ENCODE peak calls at places on chromosomes 6 and 20, in ten cellular contexts. K, X, P, H, Z, U, Q, R, C and O are unnamed samples.

GRCh38 chr20:11375368-11375767 is 542.3 kb upstream of the BTBD3 start:
- DNase-seq in K (peak), X (peak), P (no peak), H (peak), Z (no peak), U (no peak), Q (no peak), R (peak), C (no peak), O (no peak)

GRCh38 chr20:44457016-44457415 is 18.7 kb upstream of the TTPAL start:
- DNase-seq in K (no peak), X (no peak), P (no peak), H (no peak), Z (no peak), U (no peak), Q (no peak), R (no peak), C (peak), O (no peak)

GRCh38 chr6:7617954-7618764 is 28.2 kb downstream of the SNRNP48 start:
- DNase-seq in K (peak), X (peak), P (no peak), H (peak), Z (no peak), U (no peak), Q (peak), R (peak), C (no peak), O (peak)

GRCh38 chr6:119351005-119351394 is 1.4 kb upstream of the MAN1A1 start:
- DNase-seq in K (peak), X (peak), P (no peak), H (peak), Z (no peak), U (peak), Q (no peak), R (peak), C (peak), O (no peak)

GRCh38 chr20:60009826-60010616 is 51.8 kb downstream of the CDH26 start:
- DNase-seq in K (no peak), X (peak), P (peak), H (peak), Z (peak), U (no peak), Q (no peak), R (no peak), C (no peak), O (no peak)

GRCh38 chr6:24936641-24937317 is 1.0 kb upstream of the RIPOR2 start:
- DNase-seq in K (peak), X (no peak), P (no peak), H (peak), Z (no peak), U (no peak), Q (peak), R (peak), C (no peak), O (no peak)

GRCh38 chr6:14917101-14917500 is 328.8 kb upstream of the JARID2 start:
- DNase-seq in K (no peak), X (no peak), P (no peak), H (peak), Z (no peak), U (no peak), Q (no peak), R (peak), C (no peak), O (no peak)

GRCh38 chr6:11613858-11614257 is 76.3 kb downstream of the TMEM170B start:
- DNase-seq in K (peak), X (peak), P (no peak), H (peak), Z (no peak), U (peak), Q (no peak), R (peak), C (no peak), O (peak)

GRCh38 chr6:1972961-1973360 is 272.4 kb downstream of the GMDS start:
- DNase-seq in K (no peak), X (no peak), P (no peak), H (no peak), Z (no peak), U (no peak), Q (no peak), R (no peak), C (no peak), O (no peak)

GRCh38 chr6:157770946-157771345 is 52.1 kb upstream of the SNX9 start:
- DNase-seq in K (peak), X (no peak), P (no peak), H (peak), Z (no peak), U (no peak), Q (no peak), R (peak), C (no peak), O (peak)

GRCh38 chr6:16676978-16677377 is 84.3 kb downstream of the ATXN1 start:
- DNase-seq in K (no peak), X (no peak), P (peak), H (peak), Z (peak), U (peak), Q (no peak), R (peak), C (no peak), O (peak)

GRCh38 chr20:60627751-60628565 is 624.1 kb upstream of the CDH4 start:
- DNase-seq in K (no peak), X (no peak), P (peak), H (peak), Z (peak), U (no peak), Q (no peak), R (no peak), C (no peak), O (no peak)

GRCh38 chr6:33744001-33744848 is 2.5 kb downstream of the IP6K3 start:
- DNase-seq in K (peak), X (peak), P (peak), H (peak), Z (peak), U (peak), Q (no peak), R (peak), C (peak), O (peak)

GRCh38 chr6:132253211-132253610 is 148.1 kb downstream of the MOXD1 start:
- DNase-seq in K (no peak), X (no peak), P (no peak), H (peak), Z (no peak), U (no peak), Q (no peak), R (no peak), C (no peak), O (no peak)

GRCh38 chr6:29524044-29524443 is 35.5 kb downstream of the UBD start:
- DNase-seq in K (no peak), X (no peak), P (no peak), H (no peak), Z (no peak), U (no peak), Q (no peak), R (no peak), C (no peak), O (no peak)

GRCh38 chr20:51542033-51542893 is at the start of gene NFATC2:
- DNase-seq in K (no peak), X (no peak), P (peak), H (no peak), Z (peak), U (no peak), Q (no peak), R (no peak), C (peak), O (no peak)
- TF ChIP-seq EZH2 in K (no peak), X (no peak), P (no peak), H (no peak), Z (peak), U (no peak), Q (no peak), R (no peak), C (no peak), O (no peak)

DNA sequence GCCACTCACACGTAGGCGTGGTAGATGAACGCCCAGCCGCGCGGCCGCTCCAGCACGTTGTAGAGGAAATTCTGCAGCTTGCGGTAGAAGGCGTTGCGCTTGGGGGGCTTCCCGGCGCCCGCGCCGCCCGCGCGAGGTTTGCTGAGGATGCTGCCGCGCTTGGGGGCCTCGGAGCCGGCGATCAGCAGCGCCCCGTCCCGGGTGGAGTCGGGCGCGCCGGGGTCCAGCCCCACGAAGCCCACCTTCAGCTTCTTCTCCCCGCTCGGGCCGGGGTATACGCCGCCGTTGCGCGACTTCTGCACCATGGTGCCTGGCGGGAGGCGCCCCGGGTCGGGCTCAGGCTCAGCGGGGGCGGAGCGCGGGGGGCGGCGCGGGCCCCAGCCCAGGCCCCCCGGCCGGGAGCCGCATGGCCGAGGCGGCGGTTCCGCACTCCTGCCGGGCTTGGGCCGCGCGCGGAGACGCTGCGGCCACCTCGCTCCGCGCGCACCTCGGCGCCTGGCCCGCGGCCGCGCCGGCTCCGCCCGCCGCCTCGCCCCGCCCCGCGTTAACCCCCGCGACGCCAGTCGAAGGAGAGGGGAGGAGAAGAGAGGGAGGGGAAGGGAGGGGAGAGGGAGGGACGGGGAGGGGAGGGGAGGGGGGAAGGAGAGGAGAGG is at the start of gene KCNQ2:
- DNase-seq in K (no peak), X (peak), P (peak), H (no peak), Z (peak), U (peak), Q (no peak), R (no peak), C (no peak), O (no peak)
- TF ChIP-seq EZH2 in K (no peak), X (no peak), P (no peak), H (peak), Z (no peak), U (no peak), Q (no peak), R (peak), C (no peak), O (peak)

DNA sequence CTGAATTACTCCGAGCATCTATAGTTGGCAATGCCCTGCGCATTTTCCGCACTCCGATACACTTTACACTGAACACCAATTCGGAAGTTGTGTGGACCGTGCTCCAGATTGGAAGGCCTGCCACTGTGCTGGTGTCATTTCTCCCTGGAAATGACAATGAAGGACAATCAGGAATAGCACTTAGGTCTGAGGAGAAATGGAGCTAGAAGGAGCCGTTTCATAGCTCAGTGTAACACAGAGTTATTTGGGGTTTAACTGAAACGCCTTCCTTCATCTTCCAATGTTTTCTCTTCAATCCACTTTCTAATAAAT is 501 bp upstream of the PLA2G7 start:
- DNase-seq in K (no peak), X (no peak), P (no peak), H (no peak), Z (no peak), U (no peak), Q (no peak), R (no peak), C (no peak), O (no peak)
- TF ChIP-seq EZH2 in K (no peak), X (peak), P (peak), H (peak), Z (no peak), U (no peak), Q (peak), R (peak), C (no peak), O (no peak)

GRCh38 chr6:142361765-142362540 is 60.1 kb downstream of the ADGRG6 start:
- DNase-seq in K (peak), X (no peak), P (no peak), H (peak), Z (no peak), U (no peak), Q (no peak), R (peak), C (peak), O (no peak)
- TF ChIP-seq EZH2 in K (no peak), X (no peak), P (no peak), H (no peak), Z (no peak), U (no peak), Q (no peak), R (no peak), C (no peak), O (no peak)

GRCh38 chr6:130020892-130021483 is 2.6 kb downstream of the L3MBTL3 start:
- DNase-seq in K (peak), X (peak), P (peak), H (peak), Z (peak), U (peak), Q (peak), R (peak), C (peak), O (peak)

GRCh38 chr6:130018292-130018829 is at the start of gene L3MBTL3:
- DNase-seq in K (peak), X (peak), P (peak), H (peak), Z (peak), U (peak), Q (no peak), R (peak), C (peak), O (peak)

GRCh38 chr6:130019796-130020105 is 1.4 kb downstream of the L3MBTL3 start:
- DNase-seq in K (no peak), X (no peak), P (peak), H (no peak), Z (no peak), U (no peak), Q (no peak), R (no peak), C (peak), O (no peak)

GRCh38 chr6:130020106-130020851 is 1.9 kb downstream of the L3MBTL3 start:
- DNase-seq in K (peak), X (peak), P (peak), H (peak), Z (peak), U (no peak), Q (no peak), R (no peak), C (peak), O (no peak)

GRCh38 chr6:130018830-130019795 is 732 bp downstream of the L3MBTL3 start:
- DNase-seq in K (peak), X (peak), P (peak), H (peak), Z (peak), U (no peak), Q (no peak), R (peak), C (peak), O (no peak)
- TF ChIP-seq EZH2 in K (no peak), X (no peak), P (no peak), H (no peak), Z (no peak), U (no peak), Q (no peak), R (no peak), C (no peak), O (no peak)

GRCh38 chr6:31368461-31368860 is 11.5 kb upstream of the HLA-B start:
- DNase-seq in K (peak), X (no peak), P (no peak), H (no peak), Z (no peak), U (peak), Q (no peak), R (no peak), C (no peak), O (no peak)

GRCh38 chr6:31362751-31363150 is 5.8 kb upstream of the HLA-B start:
- DNase-seq in K (no peak), X (no peak), P (no peak), H (no peak), Z (no peak), U (no peak), Q (no peak), R (no peak), C (no peak), O (no peak)

GRCh38 chr6:31365864-31366263 is 8.9 kb upstream of the HLA-B start:
- DNase-seq in K (no peak), X (no peak), P (no peak), H (no peak), Z (peak), U (no peak), Q (no peak), R (no peak), C (no peak), O (no peak)

GRCh38 chr6:31363809-31364208 is 6.8 kb upstream of the HLA-B start:
- DNase-seq in K (no peak), X (no peak), P (no peak), H (no peak), Z (no peak), U (no peak), Q (no peak), R (no peak), C (no peak), O (no peak)

DNA sequence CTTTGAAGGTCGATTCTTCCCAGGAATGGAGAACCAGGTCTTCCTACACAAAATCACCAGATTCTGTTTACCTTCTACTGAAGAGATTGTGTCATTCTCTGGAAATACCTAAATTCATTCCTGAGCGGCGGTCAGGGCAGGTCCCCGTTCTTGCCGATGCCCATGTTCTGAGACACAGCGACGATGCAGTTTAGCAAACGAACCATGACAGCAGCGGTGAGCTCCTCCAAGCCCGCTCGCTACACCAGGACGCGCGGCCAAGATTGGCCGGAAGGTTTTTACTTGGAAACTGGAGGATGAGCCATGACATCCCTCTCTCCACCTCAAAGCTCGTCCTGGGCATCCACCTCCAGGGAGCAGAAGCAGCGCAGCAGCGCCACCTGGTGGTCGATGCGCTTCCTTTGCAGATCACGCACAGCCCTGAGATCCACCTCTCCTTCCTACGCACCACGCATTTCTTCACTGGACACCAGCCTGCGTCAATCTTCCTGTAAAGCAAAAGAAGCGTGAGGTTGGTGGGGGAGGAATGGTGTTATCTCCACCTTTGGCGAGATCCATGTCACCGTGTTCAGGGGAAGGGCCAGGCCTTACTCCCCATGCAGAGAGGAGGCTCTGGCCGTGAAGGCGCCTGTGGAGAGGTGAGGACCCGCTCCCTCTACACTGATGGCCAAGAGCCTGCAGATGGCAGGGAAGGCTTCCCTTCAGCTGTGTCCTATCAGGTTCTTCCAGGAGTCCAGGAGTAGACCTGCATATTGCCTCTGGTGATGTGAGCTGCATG is 9.9 kb upstream of the HLA-B start:
- DNase-seq in K (peak), X (peak), P (peak), H (peak), Z (peak), U (peak), Q (peak), R (peak), C (peak), O (peak)
- TF ChIP-seq EZH2 in K (no peak), X (no peak), P (no peak), H (no peak), Z (no peak), U (no peak), Q (no peak), R (no peak), C (no peak), O (no peak)